ENCODE peak calls at places on chromosomes 3 and 15, in seven cellular contexts. One of them, this sample, is unnamed.
A peak's percentile ranks its signal among the peaks of the same experiment; 100 is the strongest.

GRCh38 chr3:83523470-83524073 is 1435.2 kb upstream of the CADM2 start:
- DNase-seq in GM23248: peak; percentile 40
- DNase-seq in endothelial cell of umbilical vein: peak; percentile 19
- DNase-seq in H9: peak; percentile 78
- DNase-seq in mesendoderm: peak; percentile 88
- DNase-seq in mammary epithelial cell: peak; percentile 44
- DNase-seq in PC-3: peak; percentile 84
- DNase-seq in this sample: peak; percentile 4

GRCh38 chr3:136899622-136900158 is 37.7 kb downstream of the NCK1 start:
- DNase-seq in GM23248: no peak
- DNase-seq in endothelial cell of umbilical vein: peak; percentile 42
- DNase-seq in H9: no peak
- DNase-seq in mesendoderm: peak; percentile 71
- DNase-seq in mammary epithelial cell: no peak
- DNase-seq in PC-3: no peak
- DNase-seq in this sample: no peak

GRCh38 chr15:67865331-67865730 is 25.5 kb upstream of the RNU6-1 start:
- DNase-seq in GM23248: no peak
- DNase-seq in endothelial cell of umbilical vein: no peak
- DNase-seq in H9: no peak
- DNase-seq in mesendoderm: no peak
- DNase-seq in mammary epithelial cell: no peak
- DNase-seq in PC-3: no peak
- DNase-seq in this sample: peak; percentile 65

GRCh38 chr15:89349212-89349558 is 14.6 kb upstream of the POLG start:
- DNase-seq in GM23248: no peak
- DNase-seq in endothelial cell of umbilical vein: no peak
- DNase-seq in H9: no peak
- DNase-seq in mesendoderm: no peak
- DNase-seq in mammary epithelial cell: no peak
- DNase-seq in PC-3: peak; percentile 28
- DNase-seq in this sample: no peak

GRCh38 chr3:99768126-99768525 is 49.5 kb upstream of the CMSS1 start:
- DNase-seq in GM23248: peak; percentile 28
- DNase-seq in endothelial cell of umbilical vein: no peak
- DNase-seq in H9: no peak
- DNase-seq in mesendoderm: no peak
- DNase-seq in mammary epithelial cell: no peak
- DNase-seq in PC-3: no peak
- DNase-seq in this sample: no peak

GRCh38 chr3:66432767-66433521 is 67.9 kb downstream of the LRIG1 start:
- DNase-seq in GM23248: no peak
- DNase-seq in endothelial cell of umbilical vein: no peak
- DNase-seq in H9: no peak
- DNase-seq in mesendoderm: no peak
- DNase-seq in mammary epithelial cell: no peak
- DNase-seq in PC-3: no peak
- DNase-seq in this sample: no peak

GRCh38 chr3:76735153-76735552 is 304.7 kb upstream of the ROBO2 start:
- DNase-seq in GM23248: no peak
- DNase-seq in endothelial cell of umbilical vein: no peak
- DNase-seq in H9: no peak
- DNase-seq in mesendoderm: peak; percentile 12
- DNase-seq in mammary epithelial cell: no peak
- DNase-seq in PC-3: no peak
- DNase-seq in this sample: no peak

GRCh38 chr3:197883541-197883940 is 66.4 kb upstream of the RPL35A start:
- DNase-seq in GM23248: no peak
- DNase-seq in endothelial cell of umbilical vein: no peak
- DNase-seq in H9: no peak
- DNase-seq in mesendoderm: no peak
- DNase-seq in mammary epithelial cell: no peak
- DNase-seq in PC-3: no peak
- DNase-seq in this sample: no peak

GRCh38 chr15:89837134-89837829 is 22.6 kb upstream of the ANPEP start:
- DNase-seq in GM23248: peak; percentile 86
- DNase-seq in endothelial cell of umbilical vein: no peak
- DNase-seq in H9: no peak
- DNase-seq in mesendoderm: no peak
- DNase-seq in mammary epithelial cell: peak; percentile 76
- DNase-seq in PC-3: peak; percentile 34
- DNase-seq in this sample: peak; percentile 50

GRCh38 chr3:120780977-120781376 is 38.4 kb downstream of the GTF2E1 start:
- DNase-seq in GM23248: peak; percentile 78
- DNase-seq in endothelial cell of umbilical vein: peak; percentile 90
- DNase-seq in H9: no peak
- DNase-seq in mesendoderm: no peak
- DNase-seq in mammary epithelial cell: no peak
- DNase-seq in PC-3: peak; percentile 95
- DNase-seq in this sample: no peak

GRCh38 chr3:128277378-128278049 is 124.2 kb downstream of the EEFSEC start:
- DNase-seq in GM23248: no peak
- DNase-seq in endothelial cell of umbilical vein: no peak
- DNase-seq in H9: peak; percentile 19
- DNase-seq in mesendoderm: no peak
- DNase-seq in mammary epithelial cell: no peak
- DNase-seq in PC-3: no peak
- DNase-seq in this sample: no peak

GRCh38 chr3:107660316-107660976 is 137.7 kb downstream of the BBX start:
- DNase-seq in GM23248: peak; percentile 81
- DNase-seq in endothelial cell of umbilical vein: peak; percentile 56
- DNase-seq in H9: no peak
- DNase-seq in mesendoderm: no peak
- DNase-seq in mammary epithelial cell: no peak
- DNase-seq in PC-3: peak; percentile 43
- DNase-seq in this sample: peak; percentile 89

GRCh38 chr3:110521019-110521418 is 550.6 kb upstream of the NECTIN3 start:
- DNase-seq in GM23248: peak; percentile 89
- DNase-seq in endothelial cell of umbilical vein: peak; percentile 97
- DNase-seq in H9: no peak
- DNase-seq in mesendoderm: no peak
- DNase-seq in mammary epithelial cell: peak; percentile 72
- DNase-seq in PC-3: peak; percentile 94
- DNase-seq in this sample: peak; percentile 77

GRCh38 chr3:149957352-149958140 is 13.1 kb downstream of the PFN2 start:
- DNase-seq in GM23248: no peak
- DNase-seq in endothelial cell of umbilical vein: no peak
- DNase-seq in H9: no peak
- DNase-seq in mesendoderm: no peak
- DNase-seq in mammary epithelial cell: no peak
- DNase-seq in PC-3: no peak
- DNase-seq in this sample: no peak

GRCh38 chr3:195204360-195205166 is 66.4 kb downstream of the XXYLT1 start:
- DNase-seq in GM23248: peak; percentile 24
- DNase-seq in endothelial cell of umbilical vein: peak; percentile 90
- DNase-seq in H9: no peak
- DNase-seq in mesendoderm: no peak
- DNase-seq in mammary epithelial cell: no peak
- DNase-seq in PC-3: no peak
- DNase-seq in this sample: no peak

GRCh38 chr15:35168464-35168863 is 83.4 kb upstream of the NANOGP8 start:
- DNase-seq in GM23248: peak; percentile 77
- DNase-seq in endothelial cell of umbilical vein: peak; percentile 69
- DNase-seq in H9: no peak
- DNase-seq in mesendoderm: no peak
- DNase-seq in mammary epithelial cell: peak; percentile 11
- DNase-seq in PC-3: peak; percentile 83
- DNase-seq in this sample: peak; percentile 11

GRCh38 chr3:122101646-122102045 is 46.5 kb downstream of the CD86 start:
- DNase-seq in GM23248: peak; percentile 79
- DNase-seq in endothelial cell of umbilical vein: peak; percentile 45
- DNase-seq in H9: no peak
- DNase-seq in mesendoderm: peak; percentile 82
- DNase-seq in mammary epithelial cell: peak; percentile 66
- DNase-seq in PC-3: peak; percentile 87
- DNase-seq in this sample: peak; percentile 66

GRCh38 chr3:5022187-5022965 is 43.1 kb downstream of the BHLHE40 start:
- DNase-seq in GM23248: peak; percentile 66
- DNase-seq in endothelial cell of umbilical vein: peak; percentile 37
- DNase-seq in H9: no peak
- DNase-seq in mesendoderm: no peak
- DNase-seq in mammary epithelial cell: peak; percentile 90
- DNase-seq in PC-3: peak; percentile 69
- DNase-seq in this sample: no peak

GRCh38 chr15:42018306-42019224 is 2.3 kb downstream of the PLA2G4E start:
- DNase-seq in GM23248: no peak
- DNase-seq in endothelial cell of umbilical vein: no peak
- DNase-seq in H9: no peak
- DNase-seq in mesendoderm: no peak
- DNase-seq in mammary epithelial cell: no peak
- DNase-seq in PC-3: no peak
- DNase-seq in this sample: no peak

GRCh38 chr3:60146121-60146520 is 1096.3 kb upstream of the CFAP20DC start:
- DNase-seq in GM23248: no peak
- DNase-seq in endothelial cell of umbilical vein: no peak
- DNase-seq in H9: no peak
- DNase-seq in mesendoderm: peak; percentile 54
- DNase-seq in mammary epithelial cell: no peak
- DNase-seq in PC-3: no peak
- DNase-seq in this sample: no peak

GRCh38 chr15:63513271-63513670 is 8.9 kb downstream of the USP3 start:
- DNase-seq in GM23248: no peak
- DNase-seq in endothelial cell of umbilical vein: no peak
- DNase-seq in H9: no peak
- DNase-seq in mesendoderm: no peak
- DNase-seq in mammary epithelial cell: no peak
- DNase-seq in PC-3: no peak
- DNase-seq in this sample: no peak

GRCh38 chr15:96201696-96202095 is 128.8 kb upstream of the NR2F2 start:
- DNase-seq in GM23248: no peak
- DNase-seq in endothelial cell of umbilical vein: no peak
- DNase-seq in H9: no peak
- DNase-seq in mesendoderm: no peak
- DNase-seq in mammary epithelial cell: no peak
- DNase-seq in PC-3: no peak
- DNase-seq in this sample: no peak

GRCh38 chr3:170599995-170600624 is 14.2 kb upstream of the SLC7A14 start:
- DNase-seq in GM23248: no peak
- DNase-seq in endothelial cell of umbilical vein: no peak
- DNase-seq in H9: no peak
- DNase-seq in mesendoderm: no peak
- DNase-seq in mammary epithelial cell: no peak
- DNase-seq in PC-3: no peak
- DNase-seq in this sample: no peak

GRCh38 chr3:170751083-170751893 is 118.7 kb downstream of the RPL22L1 start:
- DNase-seq in GM23248: peak; percentile 90
- DNase-seq in endothelial cell of umbilical vein: peak; percentile 95
- DNase-seq in H9: no peak
- DNase-seq in mesendoderm: peak; percentile 40
- DNase-seq in mammary epithelial cell: peak; percentile 90
- DNase-seq in PC-3: peak; percentile 97
- DNase-seq in this sample: peak; percentile 96

GRCh38 chr3:44078863-44079262 is 162.8 kb upstream of the TOPAZ1 start:
- DNase-seq in GM23248: no peak
- DNase-seq in endothelial cell of umbilical vein: no peak
- DNase-seq in H9: no peak
- DNase-seq in mesendoderm: no peak
- DNase-seq in mammary epithelial cell: no peak
- DNase-seq in PC-3: no peak
- DNase-seq in this sample: no peak

GRCh38 chr3:135918600-135918999 is 46.9 kb upstream of the PPP2R3A start:
- DNase-seq in GM23248: peak; percentile 71
- DNase-seq in endothelial cell of umbilical vein: peak; percentile 42
- DNase-seq in H9: no peak
- DNase-seq in mesendoderm: peak; percentile 48
- DNase-seq in mammary epithelial cell: peak; percentile 31
- DNase-seq in PC-3: peak; percentile 52
- DNase-seq in this sample: peak; percentile 83

GRCh38 chr15:42358141-42358540 is 1.2 kb upstream of the CAPN3 start:
- DNase-seq in GM23248: no peak
- DNase-seq in endothelial cell of umbilical vein: no peak
- DNase-seq in H9: no peak
- DNase-seq in mesendoderm: no peak
- DNase-seq in mammary epithelial cell: no peak
- DNase-seq in PC-3: no peak
- DNase-seq in this sample: no peak

DNA sequence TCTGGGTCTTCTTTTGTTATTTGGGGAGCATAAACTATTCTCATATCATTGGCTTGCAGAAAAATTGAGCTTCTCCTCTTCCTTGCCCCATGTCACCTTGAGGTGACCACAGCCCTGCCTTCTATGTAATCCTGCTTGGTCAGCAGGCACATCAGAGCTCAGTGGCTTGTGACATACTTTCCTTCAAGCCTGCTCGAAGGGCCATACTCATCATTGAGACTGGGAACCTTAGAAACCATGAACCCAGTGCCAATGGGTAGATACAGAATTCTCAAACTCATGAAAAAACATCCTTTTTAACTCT is 3.7 kb upstream of the CCR2 start:
- DNase-seq in GM23248: no peak
- DNase-seq in endothelial cell of umbilical vein: no peak
- DNase-seq in H9: no peak
- DNase-seq in mesendoderm: no peak
- DNase-seq in mammary epithelial cell: no peak
- DNase-seq in PC-3: no peak
- DNase-seq in this sample: no peak
- H3K9ac ChIP-seq in GM23248: no peak overlapping the region
- H3K9ac ChIP-seq in endothelial cell of umbilical vein: no peak overlapping the region
- H3K9ac ChIP-seq in H9: no peak overlapping the region
- H3K9ac ChIP-seq in mesendoderm: no peak overlapping the region
- H3K9ac ChIP-seq in mammary epithelial cell: no peak overlapping the region
- H3K9ac ChIP-seq in PC-3: no peak overlapping the region
- H3K9ac ChIP-seq in this sample: no peak overlapping the region

GRCh38 chr3:184761120-184761841 is 49.4 kb upstream of the MAGEF1 start:
- DNase-seq in GM23248: peak; percentile 50
- DNase-seq in endothelial cell of umbilical vein: no peak
- DNase-seq in H9: peak; percentile 24
- DNase-seq in mesendoderm: no peak
- DNase-seq in mammary epithelial cell: no peak
- DNase-seq in PC-3: no peak
- DNase-seq in this sample: peak; percentile 60
- H3K9ac ChIP-seq in GM23248: no peak overlapping the region
- H3K9ac ChIP-seq in endothelial cell of umbilical vein: no peak overlapping the region
- H3K9ac ChIP-seq in H9: no peak overlapping the region
- H3K9ac ChIP-seq in mesendoderm: no peak overlapping the region
- H3K9ac ChIP-seq in mammary epithelial cell: no peak overlapping the region
- H3K9ac ChIP-seq in PC-3: no peak overlapping the region
- H3K9ac ChIP-seq in this sample: no peak overlapping the region

DNA sequence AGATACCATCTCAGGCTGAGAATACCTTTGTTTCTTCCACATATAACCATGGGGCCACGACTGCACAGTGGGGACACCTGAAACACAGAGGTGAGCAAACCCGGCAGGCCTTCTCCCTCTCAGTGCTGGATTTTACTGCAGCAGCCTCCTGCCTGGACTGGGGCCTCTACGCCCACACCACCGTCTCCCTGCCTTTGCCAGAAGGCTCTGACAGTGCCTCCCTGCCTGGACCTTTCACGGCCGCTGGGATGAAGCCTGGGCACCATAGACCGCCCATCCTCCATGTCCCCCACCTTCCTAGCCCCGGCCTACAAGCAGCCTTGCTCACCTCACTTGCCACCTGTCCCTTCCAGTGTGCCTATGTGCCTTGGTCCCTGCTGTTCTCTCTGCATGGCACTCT is 214.3 kb downstream of the NFKBIZ start:
- DNase-seq in GM23248: no peak
- DNase-seq in endothelial cell of umbilical vein: no peak
- DNase-seq in H9: no peak
- DNase-seq in mesendoderm: no peak
- DNase-seq in mammary epithelial cell: no peak
- DNase-seq in PC-3: no peak
- DNase-seq in this sample: no peak
- H3K9ac ChIP-seq in GM23248: no peak overlapping the region
- H3K9ac ChIP-seq in endothelial cell of umbilical vein: no peak overlapping the region
- H3K9ac ChIP-seq in H9: no peak overlapping the region
- H3K9ac ChIP-seq in mesendoderm: no peak overlapping the region
- H3K9ac ChIP-seq in mammary epithelial cell: no peak overlapping the region
- H3K9ac ChIP-seq in PC-3: no peak overlapping the region
- H3K9ac ChIP-seq in this sample: no peak overlapping the region

GRCh38 chr15:32824777-32825176 is 107.0 kb downstream of the GREM1 start:
- DNase-seq in GM23248: peak; percentile 92
- DNase-seq in endothelial cell of umbilical vein: peak; percentile 61
- DNase-seq in H9: no peak
- DNase-seq in mesendoderm: no peak
- DNase-seq in mammary epithelial cell: peak; percentile 51
- DNase-seq in PC-3: peak; percentile 97
- DNase-seq in this sample: peak; percentile 68
- H3K9ac ChIP-seq in GM23248: peak overlapping the region; percentile 4
- H3K9ac ChIP-seq in endothelial cell of umbilical vein: peak overlapping the region; percentile 52
- H3K9ac ChIP-seq in H9: no peak overlapping the region
- H3K9ac ChIP-seq in mesendoderm: no peak overlapping the region
- H3K9ac ChIP-seq in mammary epithelial cell: no peak overlapping the region
- H3K9ac ChIP-seq in PC-3: peak overlapping the region; percentile 54
- H3K9ac ChIP-seq in this sample: no peak overlapping the region

This sample was measured in adipocyte.